ENCODE peak calls at places on chromosome 4, in four cellular contexts. E is psoas muscle; V is adipocyte; N is CD4-positive, CD25-positive, alpha-beta regulatory T cell. D is an unnamed sample.
A peak's percentile ranks its signal among the peaks of the same experiment; 100 is the strongest.

GRCh38 chr4:145840162-145840768 is 98.4 kb downstream of the ZNF827 start:
- DNase-seq in E (no peak), N (no peak), V (peak; percentile 67), D (no peak)

GRCh38 chr4:7733201-7733600 is 206.5 kb downstream of the AFAP1 start:
- DNase-seq in E (peak; percentile 28), N (no peak), V (no peak), D (no peak)

GRCh38 chr4:122603156-122603574 is 17.7 kb downstream of the IL21 start:
- DNase-seq in N (no peak), E (no peak), V (no peak), D (no peak)

GRCh38 chr4:24003926-24004325 is 114.1 kb upstream of the PPARGC1A start:
- DNase-seq in V (peak; percentile 2), E (no peak), N (no peak), D (no peak)

GRCh38 chr4:95779447-95779846 is 60.4 kb upstream of the PDHA2 start:
- DNase-seq in V (no peak), E (no peak), N (no peak), D (no peak)

GRCh38 chr4:110926841-110927400 is 304.0 kb upstream of the PITX2 start:
- DNase-seq in E (no peak), V (no peak), N (no peak), D (no peak)

GRCh38 chr4:154872198-154872597 is 91.1 kb downstream of the RBM46 start:
- DNase-seq in N (no peak), E (no peak), V (no peak), D (no peak)

GRCh38 chr4:145818001-145818400 is 120.6 kb downstream of the ZNF827 start:
- DNase-seq in N (no peak), E (no peak), V (no peak), D (no peak)

GRCh38 chr4:1830642-1831228 is 25.2 kb downstream of the LETM1 start:
- DNase-seq in N (no peak), V (no peak), E (no peak), D (no peak)

GRCh38 chr4:1238676-1239000 is 10.3 kb downstream of the CTBP1 start:
- DNase-seq in E (no peak), N (no peak), V (no peak), D (no peak)

GRCh38 chr4:108533245-108533844 is 87.0 kb upstream of the RPL34 start:
- DNase-seq in E (no peak), N (no peak), V (no peak), D (no peak)

GRCh38 chr4:168440442-168441264 is 39.6 kb downstream of the DDX60L start:
- DNase-seq in N (no peak), V (peak; percentile 25), E (no peak), D (peak; percentile 12)

GRCh38 chr4:185464184-185464583 is 7.3 kb downstream of the CCDC110 start:
- DNase-seq in E (no peak), N (no peak), V (no peak), D (no peak)

GRCh38 chr4:145388043-145388442 is 93.6 kb upstream of the SMAD1 start:
- DNase-seq in V (no peak), E (no peak), N (no peak), D (no peak)

GRCh38 chr4:139266208-139266582 is 13.8 kb downstream of the MGARP start:
- DNase-seq in V (no peak), E (no peak), N (no peak), D (no peak)
- H3K4me3 ChIP-seq in V (peak overlapping the region; percentile 78), E (peak overlapping the region; percentile 64), N (peak overlapping the region; percentile 76), D (peak overlapping the region; percentile 25)

GRCh38 chr4:5923306-5923830 is 30.5 kb upstream of the CRMP1 start:
- DNase-seq in V (no peak), N (no peak), E (no peak), D (no peak)
- H3K27me3 ChIP-seq in V (peaks cover 57% of the 10 kb centered on the region), N (no peaks in the 10 kb centered on the region), E (peaks cover 6% of the 10 kb centered on the region), D (no peaks in the 10 kb centered on the region)

GRCh38 chr4:5810151-5810550 is 82.7 kb downstream of the CRMP1 start:
- DNase-seq in E (no peak), N (no peak), V (no peak), D (no peak)
- H3K36me3 ChIP-seq in E (no peaks in the 10 kb centered on the region), N (no peaks in the 10 kb centered on the region), V (peaks cover 85% of the 10 kb centered on the region), D (no peaks in the 10 kb centered on the region)

DNA sequence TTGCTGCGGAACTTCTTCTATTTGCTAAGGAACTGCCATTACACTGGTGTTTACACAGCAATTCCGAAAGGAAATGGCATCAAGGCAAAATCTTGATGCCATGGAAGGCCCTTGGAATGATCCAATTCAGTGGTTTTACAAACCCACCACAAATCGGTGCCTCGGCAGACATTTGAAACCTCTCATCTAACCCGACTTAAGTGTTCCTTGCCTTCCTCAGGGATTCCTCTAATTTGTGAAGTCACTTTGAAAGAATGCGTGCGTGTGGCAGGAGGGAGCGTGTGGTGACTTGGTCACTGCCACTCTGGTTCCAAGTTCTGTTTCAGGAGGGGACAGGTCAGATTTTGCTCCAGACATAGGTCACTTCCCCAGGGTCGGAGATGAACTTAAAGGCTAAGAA is 4.8 kb downstream of the NOP14 start:
- DNase-seq in V (peak; percentile 75), E (no peak), N (no peak), D (no peak)
- H3K4me3 ChIP-seq in V (peak overlapping the region; percentile 34), E (peak overlapping the region; percentile 3), N (no peak overlapping the region), D (no peak overlapping the region)

GRCh38 chr4:16729361-16729760 is 169.1 kb downstream of the LDB2 start:
- DNase-seq in E (no peak), N (no peak), V (no peak), D (no peak)
- H3K27me3 ChIP-seq in E (no peaks in the 10 kb centered on the region), N (no peaks in the 10 kb centered on the region), V (no peaks in the 10 kb centered on the region), D (no peaks in the 10 kb centered on the region)

GRCh38 chr4:10115657-10116624 is 658 bp downstream of the WDR1 start:
- DNase-seq in V (peak; percentile 56), N (peak; percentile 74), E (peak; percentile 71), D (peak; percentile 43)

GRCh38 chr4:10114607-10115006 is 2.0 kb downstream of the WDR1 start:
- DNase-seq in V (no peak), N (no peak), E (no peak), D (no peak)

GRCh38 chr4:10116625-10117423 is at the start of gene WDR1:
- DNase-seq in V (peak; percentile 98), N (peak; percentile 87), E (peak; percentile 99), D (peak; percentile 92)

GRCh38 chr4:10114147-10114546 is 2.5 kb downstream of the WDR1 start:
- DNase-seq in V (no peak), E (no peak), N (no peak), D (no peak)

GRCh38 chr4:10115271-10115656 is 1.3 kb downstream of the WDR1 start:
- DNase-seq in V (peak; percentile 74), E (no peak), N (no peak), D (peak; percentile 22)
- H3K36me3 ChIP-seq in V (peaks cover 49% of the 10 kb centered on the region), E (peaks cover 16% of the 10 kb centered on the region), N (peaks cover 52% of the 10 kb centered on the region), D (peaks cover 51% of the 10 kb centered on the region)

GRCh38 chr4:78781925-78782324 is 5.8 kb downstream of the BMP2K start:
- DNase-seq in N (no peak), V (no peak), E (no peak), D (no peak)

GRCh38 chr4:78788005-78788889 is 12.1 kb downstream of the BMP2K start:
- DNase-seq in E (no peak), N (no peak), V (no peak), D (no peak)

GRCh38 chr4:78784255-78784654 is 8.1 kb downstream of the BMP2K start:
- DNase-seq in E (no peak), V (peak; percentile 66), N (no peak), D (no peak)

GRCh38 chr4:78787392-78788004 is 11.3 kb downstream of the BMP2K start:
- DNase-seq in E (no peak), N (no peak), V (no peak), D (no peak)
- H3K4me3 ChIP-seq in E (no peak overlapping the region), N (no peak overlapping the region), V (no peak overlapping the region), D (no peak overlapping the region)

GRCh38 chr4:25654031-25654970 is 1.4 kb upstream of the SLC34A2 start:
- DNase-seq in E (no peak), N (no peak), V (no peak), D (no peak)
- H3K27me3 ChIP-seq in E (peaks cover 31% of the 10 kb centered on the region), N (peaks cover 10% of the 10 kb centered on the region), V (peaks cover 47% of the 10 kb centered on the region), D (no peaks in the 10 kb centered on the region)

GRCh38 chr4:72215198-72215597 is 183.4 kb downstream of the NPFFR2 start:
- DNase-seq in V (no peak), E (no peak), N (no peak), D (no peak)

GRCh38 chr4:72216539-72217277 is 184.9 kb downstream of the NPFFR2 start:
- DNase-seq in N (no peak), V (no peak), E (peak; percentile 34), D (no peak)

GRCh38 chr4:72218953-72219352 is 187.2 kb downstream of the NPFFR2 start:
- DNase-seq in V (peak; percentile 29), N (no peak), E (no peak), D (no peak)
- H3K36me3 ChIP-seq in V (no peaks in the 10 kb centered on the region), N (no peaks in the 10 kb centered on the region), E (no peaks in the 10 kb centered on the region), D (no peaks in the 10 kb centered on the region)

GRCh38 chr4:15703439-15703838 is 574 bp downstream of the BST1 start:
- DNase-seq in N (no peak), E (no peak), V (no peak), D (no peak)
- H3K4me3 ChIP-seq in N (no peak overlapping the region), E (peak overlapping the region; percentile 63), V (peak overlapping the region; percentile 83), D (no peak overlapping the region)